ENCODE peak calls at places on chromosomes 16 and 17, in six cellular contexts. Z is thoracic aorta, G is PC-3, D is MM.1S, E is fibroblast of lung, J is breast epithelium. K is an unnamed sample. For H3K36me3, the result is how much of the 10 kb centered on the place peaks cover.

GRCh38 chr16:89210904-89211515 is 6.5 kb upstream of the ZNF778 start:
- DNase-seq in Z (no peak), J (no peak), D (no peak), E (no peak), G (no peak), K (no peak)

GRCh38 chr17:68849673-68850260 is 105.4 kb downstream of the ABCA8 start:
- DNase-seq in G (no peak), D (no peak), E (no peak), Z (no peak), J (no peak), K (no peak)

GRCh38 chr17:7774037-7774659 is 56.6 kb downstream of the DNAH2 start:
- DNase-seq in E (peak), Z (no peak), G (peak), J (no peak), D (no peak), K (no peak)

GRCh38 chr16:26019406-26019805 is 327.6 kb downstream of the HS3ST4 start:
- DNase-seq in Z (no peak), J (no peak), D (no peak), E (no peak), G (no peak), K (no peak)

GRCh38 chr17:73493212-73493814 is 150.9 kb downstream of the SDK2 start:
- DNase-seq in G (peak), J (no peak), D (no peak), E (peak), Z (no peak), K (no peak)

GRCh38 chr17:47850692-47851573 is at the start of gene SP6:
- DNase-seq in G (peak), D (peak), J (peak), Z (no peak), E (peak), K (peak)

GRCh38 chr17:18059283-18059682 is 20.1 kb downstream of the GID4 start:
- DNase-seq in D (no peak), J (no peak), G (peak), Z (no peak), E (no peak), K (no peak)

GRCh38 chr17:72233981-72234380 is 113.2 kb downstream of the SOX9 start:
- DNase-seq in E (no peak), D (no peak), J (no peak), Z (no peak), G (no peak), K (no peak)

GRCh38 chr16:83137326-83137770 is 510.6 kb downstream of the CDH13 start:
- DNase-seq in G (peak), D (peak), Z (no peak), E (peak), J (no peak), K (peak)

GRCh38 chr17:79622201-79622601 is 11.3 kb upstream of the RBFOX3 start:
- DNase-seq in G (no peak), Z (no peak), J (peak), D (no peak), E (no peak), K (no peak)

GRCh38 chr16:1053700-1054368 is 18.7 kb upstream of the SSTR5 start:
- DNase-seq in Z (no peak), G (no peak), D (no peak), E (no peak), J (no peak), K (no peak)

GRCh38 chr16:57115148-57115503 is 22.7 kb downstream of the CPNE2 start:
- DNase-seq in D (no peak), J (no peak), G (no peak), E (no peak), Z (no peak), K (no peak)

GRCh38 chr17:74514632-74515035 is 16.6 kb downstream of the CD300LB start:
- DNase-seq in G (no peak), J (peak), Z (no peak), E (no peak), D (no peak), K (no peak)

GRCh38 chr16:30187971-30188561 is 4.7 kb downstream of the CORO1A start:
- DNase-seq in G (no peak), D (no peak), J (no peak), Z (no peak), E (no peak), K (no peak)

GRCh38 chr16:4314532-4315184 is 1.2 kb upstream of the GLIS2 start:
- DNase-seq in J (no peak), E (peak), D (no peak), Z (no peak), G (peak), K (no peak)

GRCh38 chr17:47694818-47695663 is 1.1 kb downstream of the TBKBP1 start:
- DNase-seq in G (peak), J (no peak), Z (peak), E (peak), D (no peak), K (no peak)

GRCh38 chr16:50940275-50940854 is 198.5 kb downstream of the CYLD start:
- DNase-seq in E (no peak), G (no peak), Z (no peak), J (no peak), D (no peak), K (no peak)

GRCh38 chr16:56628486-56629035 is 3.0 kb downstream of the MT1E start:
- DNase-seq in G (no peak), E (no peak), J (no peak), Z (no peak), D (no peak), K (no peak)

GRCh38 chr17:51869387-51869786 is 289.1 kb downstream of the CA10 start:
- DNase-seq in J (no peak), E (peak), G (peak), D (peak), Z (no peak), K (no peak)

GRCh38 chr17:74336307-74336706 is 10.3 kb downstream of the KIF19 start:
- DNase-seq in D (no peak), G (no peak), J (no peak), E (no peak), Z (no peak), K (no peak)

GRCh38 chr16:80946481-80946880 is 60.2 kb downstream of the CMC2 start:
- DNase-seq in D (no peak), E (no peak), J (no peak), Z (no peak), G (no peak), K (no peak)

GRCh38 chr17:8384801-8385335 is 1.9 kb upstream of the RPL26 start:
- DNase-seq in G (peak), J (no peak), D (no peak), Z (no peak), E (peak), K (peak)

GRCh38 chr17:74639704-74640142 is 16.2 kb upstream of the CD300E start:
- DNase-seq in Z (no peak), D (peak), J (no peak), G (no peak), E (no peak), K (no peak)

GRCh38 chr16:70685938-70686375 is at the start of gene MTSS2:
- DNase-seq in E (peak), G (peak), Z (peak), J (peak), D (peak), K (no peak)

GRCh38 chr16:1816396-1817275 is 10.0 kb downstream of the HAGH start:
- DNase-seq in E (no peak), Z (no peak), J (no peak), D (no peak), G (no peak), K (no peak)

GRCh38 chr17:21171309-21171922 is 42.5 kb downstream of the TMEM11 start:
- DNase-seq in J (no peak), E (no peak), G (no peak), Z (no peak), D (peak), K (no peak)

GRCh38 chr16:88810166-88810867 is 1.4 kb downstream of the APRT start:
- DNase-seq in E (no peak), G (peak), Z (no peak), J (no peak), D (no peak), K (no peak)

GRCh38 chr16:87252269-87252970 is 64.8 kb downstream of the C16orf95 start:
- DNase-seq in D (no peak), E (peak), G (peak), Z (no peak), J (no peak), K (no peak)

GRCh38 chr17:46264456-46265198 is 30.3 kb upstream of the LRRC37A start:
- DNase-seq in Z (no peak), E (peak), G (peak), J (no peak), D (no peak), K (peak)

GRCh38 chr17:44558349-44559287 is 1.3 kb downstream of the FZD2 start:
- DNase-seq in Z (no peak), G (no peak), J (no peak), D (no peak), E (peak), K (no peak)

GRCh38 chr17:44557653-44558285 is 485 bp downstream of the FZD2 start:
- DNase-seq in E (peak), D (no peak), J (no peak), G (no peak), Z (no peak), K (no peak)

GRCh38 chr17:44559288-44560249 is 2.3 kb downstream of the FZD2 start:
- DNase-seq in D (no peak), Z (no peak), G (no peak), J (no peak), E (peak), K (no peak)

GRCh38 chr17:44564429-44564828 is 7.1 kb downstream of the FZD2 start:
- DNase-seq in J (no peak), E (no peak), Z (no peak), D (no peak), G (no peak), K (no peak)

DNA sequence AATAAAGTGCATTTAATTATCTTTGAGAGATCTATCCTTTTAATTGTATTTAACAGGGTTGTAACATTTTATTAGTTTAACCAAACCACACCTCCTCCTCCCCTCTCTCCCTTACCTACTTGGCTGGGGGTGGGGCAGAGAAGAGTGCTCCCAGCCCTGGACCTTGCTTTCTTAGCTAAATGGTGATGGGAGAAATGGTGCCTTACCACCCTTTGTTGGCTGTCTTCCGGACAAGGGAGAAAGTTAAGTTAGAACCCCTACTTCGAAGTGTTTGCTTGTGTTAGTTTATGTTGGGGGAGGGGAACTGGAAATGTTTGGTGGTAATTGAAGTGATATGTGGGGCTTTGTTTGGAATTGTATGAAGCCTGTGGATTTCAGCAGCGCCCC is 3.9 kb downstream of the FZD2 start:
- DNase-seq in E (no peak), G (no peak), Z (no peak), D (no peak), J (no peak), K (no peak)
- H3K4me3 ChIP-seq in E (no peak), G (no peak), Z (no peak), D (no peak), J (no peak), K (no peak)

GRCh38 chr16:47611042-47611441 is 149.9 kb downstream of the PHKB start:
- DNase-seq in E (no peak), D (no peak), Z (no peak), J (no peak), G (no peak), K (no peak)
- TF ChIP-seq CTCF in E (no peak), D (no peak), Z (no peak), J (no peak), G (no peak), K (no peak)

GRCh38 chr16:15699819-15700218 is 49.8 kb downstream of the NDE1 start:
- DNase-seq in E (no peak), Z (no peak), D (no peak), J (no peak), G (no peak), K (no peak)
- H3K36me3 ChIP-seq in E (under half), Z (half or more), D (under half), J (under half), G (under half), K (under half)

DNA sequence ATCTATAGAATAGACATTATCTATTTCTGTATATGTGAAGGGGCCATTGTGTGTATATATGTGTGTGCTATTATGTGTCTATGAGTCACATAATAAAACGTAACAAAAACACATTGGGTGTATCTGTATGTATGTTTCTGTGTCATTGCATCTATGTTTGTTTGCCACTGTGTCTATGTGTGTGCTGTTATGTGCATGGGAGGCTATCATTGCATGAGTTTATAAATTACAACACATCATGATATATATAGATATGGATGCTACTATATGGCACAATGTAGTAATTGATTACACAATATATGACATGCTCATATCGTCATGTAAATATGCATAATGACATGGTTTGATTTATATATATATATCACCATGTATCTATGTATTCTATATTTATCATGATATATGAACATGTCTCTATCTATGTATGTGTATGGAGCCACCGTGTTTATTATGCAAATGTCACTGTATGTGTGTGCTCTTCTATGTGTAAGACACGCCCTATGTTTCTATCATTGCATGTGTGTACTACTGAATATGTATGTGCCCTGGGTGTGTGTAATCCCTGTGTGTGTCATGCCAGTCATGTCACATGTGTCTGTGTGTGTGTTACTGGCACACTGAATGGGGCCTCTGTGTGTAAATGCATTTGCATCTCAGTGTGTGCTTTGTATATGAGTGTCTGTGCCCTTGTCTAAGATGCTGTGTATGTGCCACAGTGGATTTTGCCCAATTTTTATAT is 1.4 kb upstream of the TSPOAP1 start:
- DNase-seq in D (peak), G (no peak), J (no peak), Z (no peak), E (no peak), K (no peak)
- H3K4me3 ChIP-seq in D (peak), G (no peak), J (peak), Z (peak), E (no peak), K (no peak)

GRCh38 chr17:77132411-77133086 is 8.2 kb upstream of the SEC14L1 start:
- DNase-seq in J (no peak), G (peak), E (no peak), Z (no peak), D (no peak), K (no peak)

GRCh38 chr17:77130521-77130920 is 10.2 kb upstream of the SEC14L1 start:
- DNase-seq in Z (no peak), D (no peak), J (no peak), E (no peak), G (no peak), K (no peak)

GRCh38 chr17:77131919-77132318 is 8.8 kb upstream of the SEC14L1 start:
- DNase-seq in Z (no peak), G (peak), J (no peak), E (no peak), D (no peak), K (no peak)

GRCh38 chr17:77136420-77136767 is 4.4 kb upstream of the SEC14L1 start:
- DNase-seq in E (no peak), G (no peak), J (no peak), Z (no peak), D (peak), K (no peak)

DNA sequence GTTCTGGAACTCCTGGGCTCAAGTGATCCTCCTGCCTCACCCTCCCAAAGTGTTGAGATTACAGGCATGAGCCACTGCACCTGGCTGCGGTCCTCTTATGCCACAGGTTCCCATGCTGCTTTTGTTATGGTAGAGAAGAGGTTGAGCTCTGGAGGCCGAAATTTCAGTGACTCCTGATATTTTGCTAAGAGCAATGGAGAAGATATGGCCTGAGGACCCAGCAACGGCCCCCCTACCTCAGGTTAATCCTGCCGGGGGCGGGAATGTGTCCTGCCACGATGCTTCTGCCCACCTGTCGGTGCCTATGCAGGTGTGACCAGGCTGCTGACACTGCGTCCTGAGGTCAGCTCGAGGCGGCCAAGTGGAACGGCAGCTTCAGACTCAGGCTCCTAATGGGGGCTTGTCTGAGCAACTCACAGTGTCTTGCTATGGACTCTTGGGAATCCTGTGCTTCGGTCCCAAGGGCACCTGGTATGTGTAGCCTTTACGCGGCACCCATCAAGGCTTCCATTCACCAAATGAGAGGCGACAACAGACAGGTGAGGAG is 7.6 kb upstream of the SEC14L1 start:
- DNase-seq in G (no peak), J (no peak), D (no peak), E (no peak), Z (no peak), K (no peak)
- TF ChIP-seq CTCF in G (no peak), J (no peak), D (no peak), E (no peak), Z (no peak), K (no peak)